ENCODE peak calls at places on chromosomes 2 and 18, in five cellular contexts. J is pancreas, G is heart right ventricle, L is breast epithelium, W is uterus. D is an unnamed sample.

GRCh38 chr2:222290371-222290690 is 8.5 kb downstream of the PAX3 start:
- DNase-seq in W (no peak), G (no peak), J (no peak), L (no peak), D (no peak)

GRCh38 chr2:209685963-209686362 is 85.7 kb upstream of the UNC80 start:
- DNase-seq in W (no peak), G (peak; percentile 27), J (no peak), L (no peak), D (no peak)

GRCh38 chr2:136191041-136191440 is 73.1 kb upstream of the CXCR4 start:
- DNase-seq in G (no peak), J (no peak), L (no peak), W (no peak), D (no peak)

GRCh38 chr2:949894-950626 is 589 bp upstream of the SNTG2 start:
- DNase-seq in J (peak; percentile 24), L (no peak), W (no peak), G (no peak), D (no peak)

GRCh38 chr2:236254021-236254420 is 10.2 kb downstream of the ASB18 start:
- DNase-seq in W (no peak), L (no peak), J (no peak), G (no peak), D (no peak)

GRCh38 chr2:95074663-95075439 is 46.8 kb downstream of the MRPS5 start:
- DNase-seq in J (no peak), L (no peak), W (no peak), G (no peak), D (no peak)

GRCh38 chr18:76922107-76922506 is 99.8 kb downstream of the ZNF236 start:
- DNase-seq in J (peak; percentile 15), W (no peak), L (no peak), G (peak; percentile 27), D (peak; percentile 72)

GRCh38 chr2:47904903-47905453 is 1.3 kb downstream of the FBXO11 start:
- DNase-seq in G (peak; percentile 30), J (peak; percentile 36), W (peak; percentile 29), L (no peak), D (peak; percentile 41)

GRCh38 chr2:189152476-189152875 is 27.1 kb downstream of the COL5A2 start:
- DNase-seq in G (peak; percentile 26), W (no peak), L (no peak), J (no peak), D (no peak)

GRCh38 chr2:240165638-240166037 is 25.2 kb upstream of the OTOS start:
- DNase-seq in J (no peak), L (no peak), W (no peak), G (no peak), D (no peak)

GRCh38 chr2:74037379-74037860 is 52.7 kb downstream of the TET3 start:
- DNase-seq in L (no peak), W (no peak), J (no peak), G (no peak), D (no peak)

GRCh38 chr18:23133860-23134779 is 1.2 kb upstream of the CABLES1 start:
- DNase-seq in W (no peak), G (no peak), J (peak; percentile 71), L (peak; percentile 68), D (no peak)

GRCh38 chr2:46268196-46268595 is 29.0 kb upstream of the EPAS1 start:
- DNase-seq in L (no peak), G (no peak), W (no peak), J (no peak), D (no peak)

DNA sequence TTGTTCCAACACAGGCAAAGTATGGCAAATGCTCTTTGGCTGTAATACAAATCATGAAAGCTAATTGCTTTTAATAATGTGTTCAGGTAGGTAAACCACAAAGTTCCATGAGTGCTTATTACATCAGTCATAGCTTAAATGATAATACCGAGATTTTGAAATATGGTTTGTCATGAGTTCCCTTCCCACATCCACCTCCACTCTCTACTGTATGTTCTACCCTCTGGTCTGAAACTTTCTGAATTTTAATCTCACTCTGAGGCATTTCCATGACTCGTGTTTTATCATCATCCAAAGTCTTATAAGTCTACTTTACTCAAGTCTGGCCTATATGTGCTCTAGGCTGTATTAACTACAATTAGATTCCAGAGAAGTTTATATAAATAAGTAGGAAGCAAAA is 354.8 kb downstream of the AKAIN1 start:
- DNase-seq in G (no peak), W (no peak), L (no peak), J (no peak), D (no peak)
- H3K36me3 ChIP-seq in G (no peaks in the 10 kb centered on the region), W (no peaks in the 10 kb centered on the region), L (no peaks in the 10 kb centered on the region), J (no peaks in the 10 kb centered on the region), D (no peaks in the 10 kb centered on the region)

GRCh38 chr2:191666733-191667132 is 11.2 kb upstream of the NABP1 start:
- DNase-seq in J (no peak), G (no peak), L (no peak), W (no peak), D (no peak)

GRCh38 chr2:191666241-191666640 is 11.7 kb upstream of the NABP1 start:
- DNase-seq in J (no peak), G (no peak), L (no peak), W (no peak), D (no peak)

GRCh38 chr2:191665286-191665685 is 12.7 kb upstream of the NABP1 start:
- DNase-seq in G (no peak), W (no peak), J (no peak), L (no peak), D (no peak)

GRCh38 chr2:191670787-191671186 is 7.1 kb upstream of the NABP1 start:
- DNase-seq in J (no peak), W (no peak), G (no peak), L (no peak), D (no peak)

GRCh38 chr2:191670076-191670475 is 7.9 kb upstream of the NABP1 start:
- DNase-seq in W (no peak), J (no peak), L (no peak), G (no peak), D (no peak)
- H3K4me1 ChIP-seq in W (no peaks in the 10 kb centered on the region), J (no peaks in the 10 kb centered on the region), L (no peaks in the 10 kb centered on the region), G (no peaks in the 10 kb centered on the region), D (no peaks in the 10 kb centered on the region)

DNA sequence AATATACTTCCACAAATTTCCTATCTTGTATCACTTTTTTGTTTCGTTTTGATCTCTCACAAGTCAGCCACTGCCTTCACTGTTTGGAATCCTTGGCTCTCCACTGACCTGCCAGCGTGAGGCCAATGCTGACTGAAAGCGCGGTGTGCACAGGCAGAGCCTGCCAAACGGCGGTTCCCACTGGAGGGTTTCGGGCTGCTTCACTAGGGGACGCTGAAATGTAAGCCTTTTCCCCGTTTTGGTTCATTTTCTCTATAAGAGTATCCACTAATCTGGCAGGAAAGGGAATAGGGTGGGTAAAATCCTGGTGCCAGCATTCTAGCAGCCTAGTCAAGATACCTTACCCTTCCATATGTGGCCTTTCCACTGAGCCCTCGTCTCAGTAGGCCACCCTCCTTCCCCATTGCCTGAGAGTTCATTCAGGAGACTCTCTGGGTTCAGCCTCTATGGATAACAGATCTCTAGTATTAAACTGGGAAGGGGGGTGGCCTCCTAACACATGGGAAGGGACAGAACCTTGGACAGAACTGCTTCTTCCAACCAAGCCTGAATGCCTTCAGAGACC is 91.5 kb downstream of the DYM start:
- DNase-seq in L (peak; percentile 62), G (no peak), J (peak; percentile 70), W (no peak), D (peak; percentile 60)
- H3K27ac ChIP-seq in L (peak overlapping the region; percentile 59), G (no peak overlapping the region), J (peak overlapping the region; percentile 64), W (no peak overlapping the region), D (peak overlapping the region; percentile 38)

DNA sequence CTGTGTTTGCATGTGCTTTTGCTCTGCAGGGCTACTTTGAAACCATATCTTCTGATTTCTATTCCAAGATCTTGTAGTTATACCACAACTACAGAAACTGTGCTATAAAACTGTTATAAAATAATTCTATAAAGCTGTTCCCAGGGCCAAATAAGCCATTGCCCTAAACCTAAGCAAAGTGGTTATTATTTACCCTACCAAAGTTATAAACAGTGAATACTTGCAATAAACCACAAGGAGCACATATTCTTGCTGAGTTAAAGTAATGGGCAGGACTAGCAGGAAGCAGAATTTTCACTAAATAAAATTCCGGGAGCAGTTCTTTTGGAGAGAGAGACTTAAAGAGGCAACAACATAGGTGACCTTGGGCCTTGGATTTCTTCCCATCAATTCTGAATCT is 145.4 kb upstream of the ZNF521 start:
- DNase-seq in W (no peak), G (no peak), L (no peak), J (no peak), D (no peak)
- H3K36me3 ChIP-seq in W (no peaks in the 10 kb centered on the region), G (no peaks in the 10 kb centered on the region), L (no peaks in the 10 kb centered on the region), J (no peaks in the 10 kb centered on the region), D (no peaks in the 10 kb centered on the region)

DNA sequence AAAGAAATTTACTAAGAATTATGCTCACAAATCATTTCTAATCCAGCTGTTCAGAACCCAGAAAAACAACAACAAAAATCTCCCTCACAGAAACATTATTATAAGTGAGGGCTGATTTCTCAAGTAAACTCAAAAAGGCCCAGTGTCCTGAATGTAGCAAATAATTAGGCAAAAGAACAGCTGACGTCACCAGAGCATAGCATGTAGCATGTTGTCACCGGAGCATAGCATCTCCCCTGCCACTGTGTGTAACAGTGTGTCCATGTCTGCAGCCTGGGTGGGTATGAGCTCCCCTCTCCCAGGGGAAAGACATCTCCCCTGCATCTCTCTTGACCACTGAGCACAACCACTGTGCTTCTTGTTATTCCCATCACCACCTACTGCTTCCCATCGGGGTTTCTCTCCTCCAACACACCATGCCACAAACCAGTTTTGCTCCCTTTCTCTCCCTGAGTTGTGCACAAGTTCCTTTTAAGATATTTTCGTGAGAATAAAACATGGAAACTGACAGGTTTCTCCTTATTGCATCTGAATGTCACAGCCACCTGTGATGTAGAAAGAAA is 126.7 kb downstream of the CABYR start:
- DNase-seq in L (no peak), G (no peak), W (no peak), J (no peak), D (no peak)
- H3K4me1 ChIP-seq in L (peaks cover 8% of the 10 kb centered on the region), G (peaks cover 20% of the 10 kb centered on the region), W (no peaks in the 10 kb centered on the region), J (peaks cover 5% of the 10 kb centered on the region), D (peaks cover 47% of the 10 kb centered on the region)

GRCh38 chr2:28980368-28981015 is 606 bp upstream of the TOGARAM2 start:
- DNase-seq in G (no peak), L (no peak), J (no peak), W (no peak), D (no peak)
- H3K27ac ChIP-seq in G (peak overlapping the region; percentile 69), L (peak overlapping the region; percentile 26), J (no peak overlapping the region), W (no peak overlapping the region), D (no peak overlapping the region)

GRCh38 chr2:127060264-127060945 is 46.5 kb downstream of the BIN1 start:
- DNase-seq in G (no peak), W (no peak), L (no peak), J (no peak), D (no peak)

GRCh38 chr2:127063701-127064590 is 43.0 kb downstream of the BIN1 start:
- DNase-seq in J (no peak), L (no peak), G (no peak), W (no peak), D (no peak)

GRCh38 chr2:127059559-127059958 is 47.4 kb downstream of the BIN1 start:
- DNase-seq in G (no peak), W (no peak), L (no peak), J (no peak), D (no peak)

GRCh38 chr2:127058656-127059252 is 48.2 kb downstream of the BIN1 start:
- DNase-seq in W (no peak), L (no peak), J (no peak), G (no peak), D (peak; percentile 60)

GRCh38 chr2:127061377-127062273 is 45.3 kb downstream of the BIN1 start:
- DNase-seq in W (peak; percentile 64), L (no peak), G (peak; percentile 57), J (no peak), D (peak; percentile 61)
- H3K36me3 ChIP-seq in W (no peaks in the 10 kb centered on the region), L (no peaks in the 10 kb centered on the region), G (no peaks in the 10 kb centered on the region), J (no peaks in the 10 kb centered on the region), D (peaks cover 6% of the 10 kb centered on the region)